ENCODE peak calls at places on chromosomes 12 and 14, in eight cellular contexts. M, I, K, X, U, D, F and O are unnamed samples.

GRCh38 chr14:93018401-93018800 is 95.5 kb downstream of the CHGA start:
- DNase-seq in M (no peak), I (no peak), K (no peak), X (no peak), U (no peak), D (peak), F (no peak), O (peak)

GRCh38 chr12:129520736-129521135 is 383.1 kb downstream of the TMEM132D start:
- DNase-seq in M (no peak), I (no peak), K (no peak), X (no peak), U (no peak), D (no peak), F (no peak), O (no peak)

GRCh38 chr12:50184261-50184660 is 17.1 kb upstream of the CERS5 start:
- DNase-seq in M (no peak), I (no peak), K (no peak), X (no peak), U (no peak), D (no peak), F (no peak), O (no peak)

GRCh38 chr14:82667006-82667405 is 1133.4 kb upstream of the SEL1L start:
- DNase-seq in M (no peak), I (no peak), K (no peak), X (no peak), U (no peak), D (no peak), F (no peak), O (no peak)

GRCh38 chr12:70044170-70044569 is 199.1 kb upstream of the CNOT2 start:
- DNase-seq in M (no peak), I (no peak), K (no peak), X (no peak), U (no peak), D (no peak), F (no peak), O (no peak)

GRCh38 chr12:93237235-93237915 is 140.3 kb upstream of the NUDT4 start:
- DNase-seq in M (peak), I (no peak), K (no peak), X (no peak), U (no peak), D (no peak), F (no peak), O (no peak)

GRCh38 chr14:75995372-75996041 is 9.9 kb downstream of the IFT43 start:
- DNase-seq in M (peak), I (no peak), K (no peak), X (no peak), U (no peak), D (no peak), F (no peak), O (no peak)

GRCh38 chr12:95633049-95633545 is 81.8 kb upstream of the USP44 start:
- DNase-seq in M (peak), I (no peak), K (peak), X (no peak), U (peak), D (peak), F (no peak), O (peak)

GRCh38 chr14:80003138-80003537 is 208.2 kb downstream of the DIO2 start:
- DNase-seq in M (no peak), I (no peak), K (no peak), X (no peak), U (no peak), D (no peak), F (no peak), O (no peak)

GRCh38 chr12:65825323-65825572 is 965 bp downstream of the HMGA2 start:
- DNase-seq in M (no peak), I (no peak), K (no peak), X (no peak), U (no peak), D (no peak), F (no peak), O (no peak)

GRCh38 chr14:65972891-65973290 is 513.3 kb upstream of the CCDC196 start:
- DNase-seq in M (no peak), I (no peak), K (no peak), X (no peak), U (no peak), D (peak), F (no peak), O (no peak)

GRCh38 chr12:87094356-87094755 is 838.2 kb upstream of the MGAT4C start:
- DNase-seq in M (no peak), I (no peak), K (no peak), X (no peak), U (no peak), D (no peak), F (no peak), O (no peak)

GRCh38 chr14:80491131-80491530 is 279.8 kb upstream of the DIO2 start:
- DNase-seq in M (peak), I (no peak), K (no peak), X (no peak), U (no peak), D (peak), F (no peak), O (no peak)

GRCh38 chr14:59123975-59124374 is 64.5 kb upstream of the DAAM1 start:
- DNase-seq in M (no peak), I (no peak), K (peak), X (peak), U (no peak), D (peak), F (no peak), O (no peak)

GRCh38 chr14:45135181-45135580 is 549 bp upstream of the FANCM start:
- DNase-seq in M (no peak), I (no peak), K (peak), X (no peak), U (no peak), D (no peak), F (no peak), O (no peak)

GRCh38 chr12:46089414-46090162 is 99.2 kb upstream of the SCAF11 start:
- DNase-seq in M (no peak), I (no peak), K (no peak), X (no peak), U (no peak), D (peak), F (no peak), O (no peak)

GRCh38 chr14:67440513-67440912 is 28.5 kb upstream of the PLEK2 start:
- DNase-seq in M (no peak), I (no peak), K (no peak), X (no peak), U (no peak), D (no peak), F (no peak), O (no peak)

GRCh38 chr12:53578783-53579182 is 47.4 kb downstream of the ATF7 start:
- DNase-seq in M (no peak), I (no peak), K (no peak), X (no peak), U (no peak), D (no peak), F (no peak), O (peak)

GRCh38 chr12:6230321-6231110 is 30.3 kb downstream of the CD9 start:
- DNase-seq in M (peak), I (peak), K (no peak), X (peak), U (peak), D (peak), F (peak), O (no peak)

GRCh38 chr12:57446292-57446960 is 8.7 kb upstream of the INHBE start:
- DNase-seq in M (no peak), I (no peak), K (no peak), X (no peak), U (no peak), D (no peak), F (no peak), O (no peak)

GRCh38 chr14:95285566-95285965 is 34.1 kb downstream of the CLMN start:
- DNase-seq in M (peak), I (no peak), K (no peak), X (no peak), U (no peak), D (no peak), F (no peak), O (no peak)

GRCh38 chr12:100268835-100269564 is 2.0 kb downstream of the SCYL2 start:
- DNase-seq in M (no peak), I (no peak), K (peak), X (no peak), U (no peak), D (no peak), F (no peak), O (peak)

GRCh38 chr12:66137937-66138336 is 7.4 kb upstream of the LLPH start:
- DNase-seq in M (no peak), I (no peak), K (no peak), X (no peak), U (no peak), D (no peak), F (no peak), O (no peak)

GRCh38 chr12:46390304-46390703 is 17.7 kb upstream of the SLC38A2 start:
- DNase-seq in M (no peak), I (no peak), K (no peak), X (no peak), U (no peak), D (no peak), F (no peak), O (no peak)

GRCh38 chr14:62304172-62304571 is 542.0 kb downstream of the SNAPC1 start:
- DNase-seq in M (no peak), I (no peak), K (no peak), X (no peak), U (no peak), D (no peak), F (no peak), O (no peak)

GRCh38 chr12:91620949-91621348 is 438.3 kb upstream of the DCN start:
- DNase-seq in M (no peak), I (no peak), K (no peak), X (peak), U (no peak), D (no peak), F (no peak), O (no peak)

GRCh38 chr14:105891631-105892452 is 365.5 kb downstream of the TMEM121 start:
- DNase-seq in M (peak), I (peak), K (no peak), X (no peak), U (peak), D (no peak), F (no peak), O (peak)

GRCh38 chr12:69275471-69275891 is 36.1 kb downstream of the CPSF6 start:
- DNase-seq in M (no peak), I (no peak), K (no peak), X (peak), U (no peak), D (no peak), F (peak), O (no peak)